ENCODE peak calls at places on chromosomes 3 and 15, in eight cellular contexts. One of them, this sample, is unnamed.

GRCh38 chr15:68553994-68554715 is 24.6 kb upstream of the CORO2B start:
- DNase-seq in esophagus muscularis mucosa: peak; percentile 93
- DNase-seq in cardiac fibroblast: peak; percentile 75
- DNase-seq in thoracic aorta: no peak
- DNase-seq in GM23338: peak; percentile 92
- DNase-seq in RWPE2: peak; percentile 84
- DNase-seq in A549: peak; percentile 71
- DNase-seq in lung: peak; percentile 77
- DNase-seq in this sample: peak; percentile 44

GRCh38 chr15:68536331-68537095 is 42.3 kb upstream of the CORO2B start:
- DNase-seq in cardiac fibroblast: peak; percentile 90
- DNase-seq in A549: no peak
- DNase-seq in RWPE2: no peak
- DNase-seq in thoracic aorta: no peak
- DNase-seq in GM23338: no peak
- DNase-seq in lung: no peak
- DNase-seq in esophagus muscularis mucosa: no peak
- DNase-seq in this sample: peak; percentile 34

GRCh38 chr3:17745894-17746293 is 3.5 kb upstream of the TBC1D5 start:
- DNase-seq in esophagus muscularis mucosa: no peak
- DNase-seq in GM23338: no peak
- DNase-seq in thoracic aorta: no peak
- DNase-seq in RWPE2: no peak
- DNase-seq in lung: no peak
- DNase-seq in A549: no peak
- DNase-seq in cardiac fibroblast: no peak
- DNase-seq in this sample: no peak

GRCh38 chr3:16067837-16068471 is 106.5 kb upstream of the GALNT15 start:
- DNase-seq in esophagus muscularis mucosa: no peak
- DNase-seq in A549: peak; percentile 48
- DNase-seq in thoracic aorta: no peak
- DNase-seq in cardiac fibroblast: no peak
- DNase-seq in GM23338: no peak
- DNase-seq in lung: no peak
- DNase-seq in RWPE2: no peak
- DNase-seq in this sample: peak; percentile 57

GRCh38 chr3:108099203-108099602 is 8.4 kb upstream of the CD47 start:
- DNase-seq in esophagus muscularis mucosa: no peak
- DNase-seq in thoracic aorta: no peak
- DNase-seq in lung: no peak
- DNase-seq in A549: no peak
- DNase-seq in RWPE2: no peak
- DNase-seq in GM23338: no peak
- DNase-seq in cardiac fibroblast: no peak
- DNase-seq in this sample: no peak

GRCh38 chr3:63961891-63962290 is 49.7 kb upstream of the SCAANT1 start:
- DNase-seq in GM23338: peak; percentile 65
- DNase-seq in RWPE2: no peak
- DNase-seq in esophagus muscularis mucosa: no peak
- DNase-seq in lung: no peak
- DNase-seq in A549: peak; percentile 58
- DNase-seq in thoracic aorta: no peak
- DNase-seq in cardiac fibroblast: peak; percentile 51
- DNase-seq in this sample: peak; percentile 71

GRCh38 chr3:134017490-134017889 is 12.2 kb downstream of the SLCO2A1 start:
- DNase-seq in A549: no peak
- DNase-seq in thoracic aorta: no peak
- DNase-seq in lung: no peak
- DNase-seq in cardiac fibroblast: no peak
- DNase-seq in RWPE2: no peak
- DNase-seq in GM23338: no peak
- DNase-seq in esophagus muscularis mucosa: no peak
- DNase-seq in this sample: no peak

GRCh38 chr3:62242846-62243245 is 130.5 kb downstream of the FEZF2 start:
- DNase-seq in lung: no peak
- DNase-seq in A549: no peak
- DNase-seq in RWPE2: no peak
- DNase-seq in cardiac fibroblast: no peak
- DNase-seq in GM23338: peak; percentile 62
- DNase-seq in esophagus muscularis mucosa: no peak
- DNase-seq in thoracic aorta: no peak
- DNase-seq in this sample: no peak

GRCh38 chr3:141930801-141931200 is 54.4 kb downstream of the ATP1B3 start:
- DNase-seq in RWPE2: no peak
- DNase-seq in lung: no peak
- DNase-seq in GM23338: no peak
- DNase-seq in cardiac fibroblast: no peak
- DNase-seq in A549: no peak
- DNase-seq in thoracic aorta: no peak
- DNase-seq in esophagus muscularis mucosa: no peak
- DNase-seq in this sample: no peak

GRCh38 chr3:140466535-140466934 is 211.3 kb upstream of the TRIM42 start:
- DNase-seq in A549: no peak
- DNase-seq in GM23338: no peak
- DNase-seq in cardiac fibroblast: no peak
- DNase-seq in lung: no peak
- DNase-seq in RWPE2: no peak
- DNase-seq in thoracic aorta: no peak
- DNase-seq in esophagus muscularis mucosa: no peak
- DNase-seq in this sample: no peak

GRCh38 chr15:33283603-33284002 is 27.2 kb upstream of the RYR3 start:
- DNase-seq in esophagus muscularis mucosa: no peak
- DNase-seq in RWPE2: no peak
- DNase-seq in cardiac fibroblast: no peak
- DNase-seq in A549: no peak
- DNase-seq in thoracic aorta: no peak
- DNase-seq in lung: no peak
- DNase-seq in GM23338: no peak
- DNase-seq in this sample: no peak

GRCh38 chr15:35139822-35140221 is 54.7 kb upstream of the NANOGP8 start:
- DNase-seq in GM23338: no peak
- DNase-seq in RWPE2: no peak
- DNase-seq in A549: no peak
- DNase-seq in lung: no peak
- DNase-seq in cardiac fibroblast: no peak
- DNase-seq in esophagus muscularis mucosa: no peak
- DNase-seq in thoracic aorta: no peak
- DNase-seq in this sample: no peak

GRCh38 chr3:54859204-54859603 is 68.7 kb downstream of the LRTM1 start:
- DNase-seq in cardiac fibroblast: no peak
- DNase-seq in lung: no peak
- DNase-seq in RWPE2: no peak
- DNase-seq in esophagus muscularis mucosa: no peak
- DNase-seq in A549: no peak
- DNase-seq in thoracic aorta: no peak
- DNase-seq in GM23338: no peak
- DNase-seq in this sample: peak; percentile 81

GRCh38 chr15:95864467-95864886 is 466.0 kb upstream of the NR2F2 start:
- DNase-seq in RWPE2: no peak
- DNase-seq in lung: no peak
- DNase-seq in cardiac fibroblast: no peak
- DNase-seq in thoracic aorta: no peak
- DNase-seq in GM23338: no peak
- DNase-seq in A549: no peak
- DNase-seq in esophagus muscularis mucosa: no peak
- DNase-seq in this sample: no peak

GRCh38 chr15:41011055-41011815 is 58.0 kb downstream of the CHAC1 start:
- DNase-seq in lung: no peak
- DNase-seq in RWPE2: no peak
- DNase-seq in A549: no peak
- DNase-seq in GM23338: no peak
- DNase-seq in thoracic aorta: no peak
- DNase-seq in esophagus muscularis mucosa: no peak
- DNase-seq in cardiac fibroblast: peak; percentile 38
- DNase-seq in this sample: no peak

GRCh38 chr3:70519913-70520659 is 207.6 kb upstream of the MDFIC2 start:
- DNase-seq in cardiac fibroblast: peak; percentile 1
- DNase-seq in thoracic aorta: no peak
- DNase-seq in A549: no peak
- DNase-seq in esophagus muscularis mucosa: no peak
- DNase-seq in lung: no peak
- DNase-seq in GM23338: no peak
- DNase-seq in RWPE2: no peak
- DNase-seq in this sample: no peak

GRCh38 chr3:141578197-141578596 is 91.4 kb downstream of the RASA2 start:
- DNase-seq in esophagus muscularis mucosa: no peak
- DNase-seq in A549: no peak
- DNase-seq in cardiac fibroblast: peak; percentile 19
- DNase-seq in GM23338: no peak
- DNase-seq in lung: no peak
- DNase-seq in RWPE2: no peak
- DNase-seq in thoracic aorta: no peak
- DNase-seq in this sample: peak; percentile 38

GRCh38 chr15:69880616-69881309 is 217.0 kb downstream of the TLE3 start:
- DNase-seq in thoracic aorta: no peak
- DNase-seq in RWPE2: no peak
- DNase-seq in esophagus muscularis mucosa: no peak
- DNase-seq in lung: no peak
- DNase-seq in A549: no peak
- DNase-seq in cardiac fibroblast: no peak
- DNase-seq in GM23338: no peak
- DNase-seq in this sample: no peak
- H3K4me3 ChIP-seq in thoracic aorta: no peak overlapping the region
- H3K4me3 ChIP-seq in RWPE2: no peak overlapping the region
- H3K4me3 ChIP-seq in esophagus muscularis mucosa: no peak overlapping the region
- H3K4me3 ChIP-seq in lung: no peak overlapping the region
- H3K4me3 ChIP-seq in A549: no peak overlapping the region
- H3K4me3 ChIP-seq in cardiac fibroblast: no peak overlapping the region
- H3K4me3 ChIP-seq in GM23338: no peak overlapping the region
- H3K4me3 ChIP-seq in this sample: no peak overlapping the region

GRCh38 chr15:37783290-37783689 is 151.2 kb upstream of the TMCO5A start:
- DNase-seq in esophagus muscularis mucosa: no peak
- DNase-seq in cardiac fibroblast: peak; percentile 28
- DNase-seq in A549: no peak
- DNase-seq in RWPE2: no peak
- DNase-seq in GM23338: peak; percentile 33
- DNase-seq in lung: no peak
- DNase-seq in thoracic aorta: no peak
- DNase-seq in this sample: no peak
- H3K4me3 ChIP-seq in esophagus muscularis mucosa: no peak overlapping the region
- H3K4me3 ChIP-seq in cardiac fibroblast: no peak overlapping the region
- H3K4me3 ChIP-seq in A549: no peak overlapping the region
- H3K4me3 ChIP-seq in RWPE2: no peak overlapping the region
- H3K4me3 ChIP-seq in GM23338: no peak overlapping the region
- H3K4me3 ChIP-seq in lung: no peak overlapping the region
- H3K4me3 ChIP-seq in thoracic aorta: no peak overlapping the region
- H3K4me3 ChIP-seq in this sample: no peak overlapping the region

DNA sequence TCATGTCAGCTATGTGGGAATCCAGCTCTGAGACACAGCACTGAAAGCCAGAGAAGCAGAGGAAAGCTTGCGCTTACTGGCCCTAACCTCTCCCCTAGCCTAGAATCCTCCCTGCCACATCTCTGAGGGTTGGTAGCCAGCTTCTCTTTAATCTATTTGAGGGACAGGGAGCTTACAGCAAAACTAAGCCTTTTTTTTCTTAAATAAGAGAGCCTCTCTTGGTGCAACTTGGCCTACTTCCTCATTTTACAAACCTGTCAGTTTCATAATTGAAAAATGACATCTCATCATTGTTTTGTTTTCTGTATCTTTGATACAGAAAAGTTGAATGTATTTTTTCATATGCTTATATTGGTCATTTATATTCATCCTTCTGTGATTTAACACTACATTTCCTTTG is 193.9 kb downstream of the ZNF621 start:
- DNase-seq in cardiac fibroblast: no peak
- DNase-seq in GM23338: no peak
- DNase-seq in lung: no peak
- DNase-seq in esophagus muscularis mucosa: no peak
- DNase-seq in RWPE2: no peak
- DNase-seq in A549: no peak
- DNase-seq in thoracic aorta: no peak
- DNase-seq in this sample: no peak
- H3K4me3 ChIP-seq in cardiac fibroblast: no peak overlapping the region
- H3K4me3 ChIP-seq in GM23338: no peak overlapping the region
- H3K4me3 ChIP-seq in lung: no peak overlapping the region
- H3K4me3 ChIP-seq in esophagus muscularis mucosa: no peak overlapping the region
- H3K4me3 ChIP-seq in RWPE2: no peak overlapping the region
- H3K4me3 ChIP-seq in A549: no peak overlapping the region
- H3K4me3 ChIP-seq in thoracic aorta: no peak overlapping the region
- H3K4me3 ChIP-seq in this sample: no peak overlapping the region

GRCh38 chr15:30924353-30924752 is 20.6 kb downstream of the FAN1 start:
- DNase-seq in A549: no peak
- DNase-seq in RWPE2: no peak
- DNase-seq in lung: no peak
- DNase-seq in esophagus muscularis mucosa: no peak
- DNase-seq in cardiac fibroblast: peak; percentile 49
- DNase-seq in GM23338: no peak
- DNase-seq in thoracic aorta: no peak
- DNase-seq in this sample: no peak

GRCh38 chr15:30921781-30922371 is 18.2 kb downstream of the FAN1 start:
- DNase-seq in cardiac fibroblast: peak; percentile 19
- DNase-seq in GM23338: peak; percentile 79
- DNase-seq in A549: no peak
- DNase-seq in esophagus muscularis mucosa: no peak
- DNase-seq in thoracic aorta: no peak
- DNase-seq in RWPE2: no peak
- DNase-seq in lung: no peak
- DNase-seq in this sample: no peak

GRCh38 chr15:30923429-30923828 is 19.7 kb downstream of the FAN1 start:
- DNase-seq in A549: no peak
- DNase-seq in thoracic aorta: no peak
- DNase-seq in lung: no peak
- DNase-seq in esophagus muscularis mucosa: no peak
- DNase-seq in GM23338: no peak
- DNase-seq in RWPE2: no peak
- DNase-seq in cardiac fibroblast: no peak
- DNase-seq in this sample: no peak

GRCh38 chr15:30921106-30921505 is 17.4 kb downstream of the FAN1 start:
- DNase-seq in A549: no peak
- DNase-seq in thoracic aorta: no peak
- DNase-seq in cardiac fibroblast: no peak
- DNase-seq in esophagus muscularis mucosa: no peak
- DNase-seq in GM23338: no peak
- DNase-seq in lung: no peak
- DNase-seq in RWPE2: no peak
- DNase-seq in this sample: no peak

GRCh38 chr15:30922469-30923311 is 19.0 kb downstream of the FAN1 start:
- DNase-seq in GM23338: peak; percentile 96
- DNase-seq in esophagus muscularis mucosa: no peak
- DNase-seq in lung: no peak
- DNase-seq in thoracic aorta: no peak
- DNase-seq in A549: peak; percentile 29
- DNase-seq in cardiac fibroblast: peak; percentile 40
- DNase-seq in RWPE2: no peak
- DNase-seq in this sample: peak; percentile 69
- H3K4me3 ChIP-seq in GM23338: peak overlapping the region; percentile 5
- H3K4me3 ChIP-seq in esophagus muscularis mucosa: no peak overlapping the region
- H3K4me3 ChIP-seq in lung: no peak overlapping the region
- H3K4me3 ChIP-seq in thoracic aorta: no peak overlapping the region
- H3K4me3 ChIP-seq in A549: no peak overlapping the region
- H3K4me3 ChIP-seq in cardiac fibroblast: no peak overlapping the region
- H3K4me3 ChIP-seq in RWPE2: no peak overlapping the region
- H3K4me3 ChIP-seq in this sample: no peak overlapping the region

DNA sequence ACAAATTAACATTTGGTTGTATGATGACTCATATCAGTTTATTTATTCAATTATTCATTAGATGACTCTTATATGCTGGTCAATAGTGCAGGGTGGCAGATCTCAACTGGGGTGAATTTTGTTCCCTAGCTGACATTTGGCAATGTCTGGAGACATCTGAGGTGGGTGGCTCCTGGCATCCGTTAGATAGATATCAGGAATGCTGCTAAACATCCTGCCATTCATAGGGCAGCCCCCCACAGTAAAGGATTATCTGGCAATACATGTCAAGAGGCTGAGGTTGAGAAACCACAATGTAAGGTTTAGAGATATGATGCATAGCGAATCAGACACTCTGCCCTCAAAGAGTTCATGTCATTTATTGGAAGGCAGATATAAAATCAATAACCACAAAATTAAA is 719.9 kb downstream of the CADM2 start:
- DNase-seq in RWPE2: no peak
- DNase-seq in cardiac fibroblast: no peak
- DNase-seq in A549: no peak
- DNase-seq in lung: no peak
- DNase-seq in thoracic aorta: no peak
- DNase-seq in esophagus muscularis mucosa: no peak
- DNase-seq in GM23338: no peak
- DNase-seq in this sample: peak; percentile 43
- H3K4me3 ChIP-seq in RWPE2: no peak overlapping the region
- H3K4me3 ChIP-seq in cardiac fibroblast: no peak overlapping the region
- H3K4me3 ChIP-seq in A549: no peak overlapping the region
- H3K4me3 ChIP-seq in lung: no peak overlapping the region
- H3K4me3 ChIP-seq in thoracic aorta: no peak overlapping the region
- H3K4me3 ChIP-seq in esophagus muscularis mucosa: no peak overlapping the region
- H3K4me3 ChIP-seq in GM23338: no peak overlapping the region
- H3K4me3 ChIP-seq in this sample: no peak overlapping the region

This sample was measured in mammary epithelial cell.